ENCODE peak calls at places on chromosomes 7 and 10, in four cellular contexts. I, D, F and S are unnamed samples.

GRCh38 chr10:48613015-48613414 is 8.1 kb upstream of the ARHGAP22 start:
- DNase-seq in I (no peak), D (no peak), F (peak; percentile 21), S (no peak)

GRCh38 chr10:81680374-81680773 is 194.6 kb upstream of the NRG3 start:
- DNase-seq in I (no peak), D (no peak), F (no peak), S (no peak)

GRCh38 chr7:142535123-142535779 is 214.0 kb upstream of the PRSS1 start:
- DNase-seq in I (peak; percentile 64), D (peak; percentile 55), F (peak; percentile 91), S (peak; percentile 74)

GRCh38 chr10:66627156-66627555 is 298.7 kb upstream of the LRRTM3 start:
- DNase-seq in I (no peak), D (peak; percentile 62), F (peak; percentile 63), S (peak; percentile 67)

GRCh38 chr7:21568762-21569161 is 25.9 kb downstream of the DNAH11 start:
- DNase-seq in I (no peak), D (peak; percentile 8), F (no peak), S (no peak)

GRCh38 chr10:72248477-72249151 is 25.1 kb upstream of the DDIT4 start:
- DNase-seq in I (peak; percentile 90), D (peak; percentile 74), F (peak; percentile 97), S (peak; percentile 19)

GRCh38 chr7:118080947-118081346 is 103.0 kb upstream of the LSM8 start:
- DNase-seq in I (no peak), D (peak; percentile 7), F (peak; percentile 23), S (peak; percentile 25)

GRCh38 chr10:8338177-8338766 is 283.8 kb downstream of the GATA3 start:
- DNase-seq in I (no peak), D (no peak), F (no peak), S (no peak)

GRCh38 chr10:6543431-6544005 is 36.6 kb downstream of the PRKCQ start:
- DNase-seq in I (peak; percentile 75), D (no peak), F (peak; percentile 62), S (no peak)

GRCh38 chr10:49601857-49602256 is 8.3 kb upstream of the SLC18A3 start:
- DNase-seq in I (no peak), D (peak; percentile 29), F (no peak), S (no peak)

GRCh38 chr10:23955456-23955855 is 253.5 kb upstream of the KIAA1217 start:
- DNase-seq in I (no peak), D (no peak), F (no peak), S (peak; percentile 10)

GRCh38 chr7:27104244-27105149 is 2.0 kb upstream of the HOXA2 start:
- DNase-seq in I (no peak), D (no peak), F (no peak), S (no peak)
- H3K4me3 ChIP-seq in I (no peak overlapping the region), D (no peak overlapping the region), F (no peak overlapping the region), S (no peak overlapping the region)

GRCh38 chr7:99557940-99558305 is 519 bp upstream of the ZNF655 start:
- DNase-seq in I (no peak), D (peak; percentile 60), F (no peak), S (no peak)

GRCh38 chr7:99553039-99553438 is 1.1 kb upstream of the FAM200A start:
- DNase-seq in I (no peak), D (peak; percentile 1), F (no peak), S (no peak)

GRCh38 chr7:99557196-99557607 is 1.2 kb upstream of the ZNF655 start:
- DNase-seq in I (no peak), D (peak; percentile 2), F (no peak), S (no peak)

GRCh38 chr7:99551767-99552463 is at the start of gene FAM200A:
- DNase-seq in I (peak; percentile 85), D (peak; percentile 95), F (peak; percentile 93), S (peak; percentile 85)

GRCh38 chr7:99554929-99555328 is 3.0 kb upstream of the FAM200A start:
- DNase-seq in I (no peak), D (no peak), F (no peak), S (no peak)
- H3K36me3 ChIP-seq in I (peaks cover 5% of the 10 kb centered on the region), D (no peaks in the 10 kb centered on the region), F (no peaks in the 10 kb centered on the region), S (peaks cover 21% of the 10 kb centered on the region)

GRCh38 chr10:96089670-96090462 is 40.2 kb upstream of the ZNF518A start:
- DNase-seq in I (peak; percentile 94), D (peak; percentile 13), F (peak; percentile 95), S (no peak)
- H3K4me3 ChIP-seq in I (peak overlapping the region; percentile 71), D (no peak overlapping the region), F (peak overlapping the region; percentile 90), S (no peak overlapping the region)

GRCh38 chr10:16835223-16835622 is 18.0 kb upstream of the RSU1 start:
- DNase-seq in I (peak; percentile 53), D (no peak), F (no peak), S (no peak)
- H3K36me3 ChIP-seq in I (no peaks in the 10 kb centered on the region), D (no peaks in the 10 kb centered on the region), F (no peaks in the 10 kb centered on the region), S (no peaks in the 10 kb centered on the region)

GRCh38 chr7:105689093-105689819 is 108.0 kb upstream of the EFCAB10 start:
- DNase-seq in I (no peak), D (peak; percentile 57), F (no peak), S (peak; percentile 97)

GRCh38 chr7:105688617-105689016 is 107.3 kb upstream of the EFCAB10 start:
- DNase-seq in I (no peak), D (no peak), F (no peak), S (no peak)

GRCh38 chr7:105691029-105691691 is 109.9 kb upstream of the EFCAB10 start:
- DNase-seq in I (peak; percentile 73), D (no peak), F (peak; percentile 36), S (peak; percentile 6)

GRCh38 chr7:105691692-105692564 is 110.6 kb upstream of the EFCAB10 start:
- DNase-seq in I (peak; percentile 91), D (no peak), F (peak; percentile 46), S (peak; percentile 65)

DNA sequence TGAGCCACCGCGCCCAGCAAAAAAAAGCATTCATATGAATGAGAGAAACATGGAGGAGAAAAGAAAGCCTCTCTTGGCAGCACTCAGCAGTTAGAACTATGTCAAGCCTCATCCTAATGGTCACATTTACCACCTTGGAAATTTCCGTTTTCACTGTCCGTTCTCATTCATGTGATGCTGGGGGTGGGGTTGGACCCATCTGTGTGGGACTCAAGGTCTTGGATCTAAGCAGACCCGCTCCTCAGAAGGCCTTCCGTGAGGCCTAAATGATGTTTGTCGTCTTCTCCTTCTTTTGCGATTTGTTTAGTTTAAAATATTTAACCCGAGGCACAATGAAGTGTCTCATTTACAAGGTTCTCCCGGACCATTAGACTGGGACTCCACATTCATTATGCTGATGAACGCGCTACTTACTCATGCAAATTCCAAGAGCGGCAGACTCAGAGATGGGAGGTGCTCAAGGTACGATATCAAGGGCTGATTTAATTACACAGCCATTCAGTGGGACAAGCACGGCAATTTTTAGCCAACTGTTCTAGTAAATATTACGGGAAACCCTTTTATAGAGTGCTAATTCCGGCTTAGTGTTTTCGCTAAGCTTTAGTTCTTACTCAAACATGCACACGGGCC is 109.1 kb upstream of the EFCAB10 start:
- DNase-seq in I (no peak), D (no peak), F (no peak), S (peak; percentile 67)
- H3K4me3 ChIP-seq in I (peak overlapping the region; percentile 75), D (peak overlapping the region; percentile 34), F (peak overlapping the region; percentile 69), S (peak overlapping the region; percentile 7)

GRCh38 chr7:132073920-132074589 is 502.2 kb downstream of the PLXNA4 start:
- DNase-seq in I (no peak), D (no peak), F (no peak), S (no peak)

GRCh38 chr7:132078891-132079735 is 497.2 kb downstream of the PLXNA4 start:
- DNase-seq in I (no peak), D (no peak), F (peak; percentile 86), S (no peak)

GRCh38 chr7:132075573-132075972 is 500.7 kb downstream of the PLXNA4 start:
- DNase-seq in I (no peak), D (peak; percentile 57), F (no peak), S (no peak)

GRCh38 chr7:132077986-132078385 is 498.3 kb downstream of the PLXNA4 start:
- DNase-seq in I (no peak), D (no peak), F (peak; percentile 88), S (no peak)

DNA sequence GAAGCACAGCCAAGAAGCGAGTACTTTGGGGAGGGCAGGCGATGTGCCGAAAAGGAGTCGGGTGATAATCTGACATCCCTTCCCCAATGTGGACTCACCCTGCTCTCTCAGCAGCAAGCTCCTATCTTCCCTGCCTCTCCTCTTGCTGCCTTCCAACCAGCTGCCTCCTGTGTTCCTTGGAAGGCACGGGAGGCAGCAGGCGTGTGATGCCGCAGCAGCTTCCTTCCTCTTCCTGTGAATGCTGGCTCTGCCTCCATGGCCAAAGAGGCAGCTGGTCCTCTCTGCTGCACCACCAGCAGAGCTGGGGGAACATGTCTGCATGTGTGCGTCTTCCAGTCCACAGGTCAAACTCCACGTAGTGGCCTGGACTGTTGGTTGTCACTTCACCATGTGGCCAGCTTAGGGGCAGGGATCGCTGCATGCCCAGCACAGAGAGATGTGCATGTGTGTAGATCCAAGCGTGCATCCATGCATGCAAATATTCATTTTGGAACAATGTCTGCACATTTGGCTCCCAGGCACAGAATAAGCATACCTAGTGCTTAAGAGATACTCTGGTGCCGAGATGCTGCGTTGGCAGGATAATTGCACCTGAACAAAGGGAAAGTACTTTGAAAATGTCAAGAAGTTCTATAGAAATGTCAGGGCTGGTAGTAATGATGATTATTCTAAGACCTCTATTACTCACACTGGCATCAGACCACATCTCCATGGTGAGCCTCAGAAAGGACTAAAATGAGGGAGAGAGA is 499.8 kb downstream of the PLXNA4 start:
- DNase-seq in I (no peak), D (no peak), F (no peak), S (no peak)
- H3K36me3 ChIP-seq in I (no peaks in the 10 kb centered on the region), D (no peaks in the 10 kb centered on the region), F (no peaks in the 10 kb centered on the region), S (no peaks in the 10 kb centered on the region)

GRCh38 chr7:101122933-101123702 is 3.8 kb upstream of the SERPINE1 start:
- DNase-seq in I (no peak), D (peak; percentile 13), F (no peak), S (no peak)
- H3K4me3 ChIP-seq in I (no peak overlapping the region), D (no peak overlapping the region), F (no peak overlapping the region), S (no peak overlapping the region)

DNA sequence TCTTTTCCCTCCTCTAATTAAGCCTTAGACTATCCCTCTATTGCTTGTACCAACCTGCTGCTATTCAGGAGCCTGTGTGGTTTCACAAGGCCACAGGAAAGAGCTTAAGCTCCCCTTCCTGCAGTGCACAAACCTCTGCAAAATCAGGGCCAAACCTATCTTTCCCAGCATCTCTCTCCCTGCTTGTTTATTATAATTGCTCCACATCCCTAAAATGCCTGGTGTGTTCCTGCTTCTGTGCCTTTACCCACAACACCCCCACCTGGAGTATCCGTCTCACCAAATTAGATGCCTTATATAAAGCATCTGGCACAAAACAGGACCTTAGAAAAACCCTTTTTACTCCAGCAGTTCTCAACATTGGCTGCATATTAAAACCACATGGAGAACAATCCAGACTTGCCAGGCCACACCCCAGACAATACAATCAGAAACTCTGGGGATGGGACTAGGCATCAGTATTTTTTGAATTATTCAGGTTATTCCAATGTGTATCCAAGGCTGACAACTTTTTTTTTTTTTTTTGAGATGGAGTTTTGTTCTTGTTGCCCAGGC is 16.7 kb downstream of the SEC31B start:
- DNase-seq in I (no peak), D (no peak), F (no peak), S (no peak)
- H3K36me3 ChIP-seq in I (peaks cover 39% of the 10 kb centered on the region), D (no peaks in the 10 kb centered on the region), F (no peaks in the 10 kb centered on the region), S (peaks cover 37% of the 10 kb centered on the region)

DNA sequence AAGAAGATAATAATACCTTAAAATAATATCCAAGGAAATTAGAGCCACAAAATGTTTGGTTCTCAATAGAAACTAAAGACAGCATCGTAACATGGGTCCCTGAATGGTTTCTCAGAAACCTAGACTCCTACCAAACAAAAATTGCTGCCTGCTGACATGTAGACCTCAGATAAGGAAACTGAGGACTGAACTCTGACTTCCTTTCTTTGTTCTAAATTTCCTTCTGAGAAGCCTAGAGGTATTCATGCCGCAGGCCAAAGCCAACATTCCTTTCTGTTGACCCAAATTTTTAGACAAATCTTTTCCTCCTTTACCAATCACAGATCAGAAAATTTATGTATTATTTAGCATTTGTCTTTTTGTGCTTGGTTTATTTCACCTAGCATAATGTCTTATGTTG is 816.7 kb upstream of the PHF14 start:
- DNase-seq in I (no peak), D (no peak), F (no peak), S (no peak)
- H3K4me3 ChIP-seq in I (no peak overlapping the region), D (no peak overlapping the region), F (no peak overlapping the region), S (no peak overlapping the region)